ENCODE peak calls at places on chromosomes 7 and 10, in ten cellular contexts. One of them, this sample, is unnamed.

GRCh38 chr7:123051916-123052315 is 56.4 kb upstream of the TAS2R16 start:
- DNase-seq in Jurkat, Clone E6-1: no peak
- DNase-seq in Peyer's patch: no peak
- DNase-seq in CD8-positive, alpha-beta memory T cell: no peak
- DNase-seq in fibroblast of lung: peak
- DNase-seq in esophagus squamous epithelium: no peak
- DNase-seq in pancreas: no peak
- DNase-seq in A549: no peak
- DNase-seq in thoracic aorta: no peak
- DNase-seq in AG04449: no peak
- DNase-seq in this sample: no peak

GRCh38 chr10:133099571-133099970 is 11.8 kb downstream of the ADGRA1 start:
- DNase-seq in thoracic aorta: no peak
- DNase-seq in esophagus squamous epithelium: no peak
- DNase-seq in fibroblast of lung: no peak
- DNase-seq in CD8-positive, alpha-beta memory T cell: no peak
- DNase-seq in AG04449: no peak
- DNase-seq in Peyer's patch: no peak
- DNase-seq in A549: no peak
- DNase-seq in Jurkat, Clone E6-1: no peak
- DNase-seq in pancreas: no peak
- DNase-seq in this sample: no peak

GRCh38 chr10:59099536-59099935 is 76.9 kb upstream of the PHYHIPL start:
- DNase-seq in esophagus squamous epithelium: no peak
- DNase-seq in Peyer's patch: no peak
- DNase-seq in AG04449: no peak
- DNase-seq in thoracic aorta: no peak
- DNase-seq in pancreas: no peak
- DNase-seq in fibroblast of lung: no peak
- DNase-seq in Jurkat, Clone E6-1: no peak
- DNase-seq in A549: no peak
- DNase-seq in CD8-positive, alpha-beta memory T cell: no peak
- DNase-seq in this sample: no peak

GRCh38 chr10:77251297-77252013 is 386.2 kb downstream of the KCNMA1 start:
- DNase-seq in esophagus squamous epithelium: no peak
- DNase-seq in fibroblast of lung: peak
- DNase-seq in pancreas: no peak
- DNase-seq in CD8-positive, alpha-beta memory T cell: peak
- DNase-seq in A549: peak
- DNase-seq in Peyer's patch: no peak
- DNase-seq in Jurkat, Clone E6-1: no peak
- DNase-seq in thoracic aorta: no peak
- DNase-seq in AG04449: no peak
- DNase-seq in this sample: no peak

GRCh38 chr10:10782603-10783002 is 235.1 kb upstream of the CELF2 start:
- DNase-seq in thoracic aorta: no peak
- DNase-seq in pancreas: no peak
- DNase-seq in Jurkat, Clone E6-1: no peak
- DNase-seq in A549: no peak
- DNase-seq in fibroblast of lung: peak
- DNase-seq in CD8-positive, alpha-beta memory T cell: no peak
- DNase-seq in esophagus squamous epithelium: no peak
- DNase-seq in Peyer's patch: no peak
- DNase-seq in AG04449: no peak
- DNase-seq in this sample: no peak

GRCh38 chr10:100875484-100876166 is 37.1 kb upstream of the SLF2 start:
- DNase-seq in CD8-positive, alpha-beta memory T cell: no peak
- DNase-seq in pancreas: no peak
- DNase-seq in A549: no peak
- DNase-seq in Peyer's patch: no peak
- DNase-seq in esophagus squamous epithelium: no peak
- DNase-seq in thoracic aorta: no peak
- DNase-seq in Jurkat, Clone E6-1: no peak
- DNase-seq in fibroblast of lung: no peak
- DNase-seq in AG04449: no peak
- DNase-seq in this sample: no peak

GRCh38 chr7:2792240-2792639 is 51.9 kb downstream of the GNA12 start:
- DNase-seq in thoracic aorta: no peak
- DNase-seq in CD8-positive, alpha-beta memory T cell: no peak
- DNase-seq in A549: no peak
- DNase-seq in Peyer's patch: no peak
- DNase-seq in Jurkat, Clone E6-1: no peak
- DNase-seq in esophagus squamous epithelium: no peak
- DNase-seq in AG04449: no peak
- DNase-seq in fibroblast of lung: no peak
- DNase-seq in pancreas: no peak
- DNase-seq in this sample: no peak

GRCh38 chr7:1140481-1141104 is 19.4 kb downstream of the ZFAND2A start:
- DNase-seq in esophagus squamous epithelium: no peak
- DNase-seq in fibroblast of lung: no peak
- DNase-seq in pancreas: peak
- DNase-seq in Jurkat, Clone E6-1: no peak
- DNase-seq in CD8-positive, alpha-beta memory T cell: no peak
- DNase-seq in Peyer's patch: no peak
- DNase-seq in AG04449: no peak
- DNase-seq in A549: no peak
- DNase-seq in thoracic aorta: no peak
- DNase-seq in this sample: no peak

GRCh38 chr7:2158331-2159175 is 74.2 kb downstream of the MAD1L1 start:
- DNase-seq in AG04449: no peak
- DNase-seq in thoracic aorta: no peak
- DNase-seq in Jurkat, Clone E6-1: no peak
- DNase-seq in fibroblast of lung: no peak
- DNase-seq in pancreas: no peak
- DNase-seq in CD8-positive, alpha-beta memory T cell: no peak
- DNase-seq in A549: no peak
- DNase-seq in esophagus squamous epithelium: no peak
- DNase-seq in Peyer's patch: peak
- DNase-seq in this sample: no peak

GRCh38 chr10:17649836-17650235 is 5.9 kb downstream of the STAM start:
- DNase-seq in A549: no peak
- DNase-seq in Jurkat, Clone E6-1: no peak
- DNase-seq in AG04449: no peak
- DNase-seq in esophagus squamous epithelium: no peak
- DNase-seq in thoracic aorta: no peak
- DNase-seq in fibroblast of lung: peak
- DNase-seq in pancreas: no peak
- DNase-seq in CD8-positive, alpha-beta memory T cell: no peak
- DNase-seq in Peyer's patch: no peak
- DNase-seq in this sample: no peak

GRCh38 chr10:62844280-62845011 is 28.3 kb upstream of the EGR2 start:
- DNase-seq in esophagus squamous epithelium: no peak
- DNase-seq in fibroblast of lung: peak
- DNase-seq in A549: no peak
- DNase-seq in Peyer's patch: no peak
- DNase-seq in CD8-positive, alpha-beta memory T cell: no peak
- DNase-seq in AG04449: no peak
- DNase-seq in Jurkat, Clone E6-1: no peak
- DNase-seq in pancreas: no peak
- DNase-seq in thoracic aorta: no peak
- DNase-seq in this sample: no peak

GRCh38 chr7:5500056-5500776 is 76.6 kb upstream of the TNRC18 start:
- DNase-seq in CD8-positive, alpha-beta memory T cell: no peak
- DNase-seq in A549: no peak
- DNase-seq in fibroblast of lung: peak
- DNase-seq in esophagus squamous epithelium: no peak
- DNase-seq in AG04449: no peak
- DNase-seq in pancreas: no peak
- DNase-seq in Jurkat, Clone E6-1: no peak
- DNase-seq in thoracic aorta: no peak
- DNase-seq in Peyer's patch: no peak
- DNase-seq in this sample: no peak

GRCh38 chr10:126175586-126176258 is 212.6 kb downstream of the ADAM12 start:
- DNase-seq in CD8-positive, alpha-beta memory T cell: no peak
- DNase-seq in Peyer's patch: no peak
- DNase-seq in Jurkat, Clone E6-1: no peak
- DNase-seq in fibroblast of lung: no peak
- DNase-seq in thoracic aorta: no peak
- DNase-seq in esophagus squamous epithelium: no peak
- DNase-seq in pancreas: no peak
- DNase-seq in AG04449: no peak
- DNase-seq in A549: no peak
- DNase-seq in this sample: no peak

GRCh38 chr10:107442035-107442505 is 277.6 kb upstream of the SORCS1 start:
- DNase-seq in Peyer's patch: no peak
- DNase-seq in CD8-positive, alpha-beta memory T cell: no peak
- DNase-seq in esophagus squamous epithelium: no peak
- DNase-seq in thoracic aorta: no peak
- DNase-seq in fibroblast of lung: peak
- DNase-seq in A549: no peak
- DNase-seq in pancreas: no peak
- DNase-seq in AG04449: peak
- DNase-seq in Jurkat, Clone E6-1: no peak
- DNase-seq in this sample: peak

GRCh38 chr7:116354171-116354545 is 143.8 kb downstream of the TES start:
- DNase-seq in esophagus squamous epithelium: no peak
- DNase-seq in A549: peak
- DNase-seq in AG04449: no peak
- DNase-seq in thoracic aorta: no peak
- DNase-seq in CD8-positive, alpha-beta memory T cell: no peak
- DNase-seq in Peyer's patch: peak
- DNase-seq in fibroblast of lung: peak
- DNase-seq in pancreas: no peak
- DNase-seq in Jurkat, Clone E6-1: no peak
- DNase-seq in this sample: no peak
- H3K4me3 ChIP-seq in esophagus squamous epithelium: no peak
- H3K4me3 ChIP-seq in A549: no peak
- H3K4me3 ChIP-seq in AG04449: no peak
- H3K4me3 ChIP-seq in thoracic aorta: peak
- H3K4me3 ChIP-seq in CD8-positive, alpha-beta memory T cell: no peak
- H3K4me3 ChIP-seq in Peyer's patch: no peak
- H3K4me3 ChIP-seq in fibroblast of lung: no peak
- H3K4me3 ChIP-seq in pancreas: no peak
- H3K4me3 ChIP-seq in Jurkat, Clone E6-1: no peak
- H3K4me3 ChIP-seq in this sample: no peak

GRCh38 chr10:29737209-29737565 is 102.4 kb upstream of the SVIL start:
- DNase-seq in thoracic aorta: no peak
- DNase-seq in CD8-positive, alpha-beta memory T cell: no peak
- DNase-seq in Jurkat, Clone E6-1: no peak
- DNase-seq in AG04449: no peak
- DNase-seq in Peyer's patch: no peak
- DNase-seq in A549: no peak
- DNase-seq in fibroblast of lung: no peak
- DNase-seq in pancreas: no peak
- DNase-seq in esophagus squamous epithelium: no peak
- DNase-seq in this sample: no peak
- H3K4me3 ChIP-seq in thoracic aorta: peak
- H3K4me3 ChIP-seq in CD8-positive, alpha-beta memory T cell: no peak
- H3K4me3 ChIP-seq in Jurkat, Clone E6-1: no peak
- H3K4me3 ChIP-seq in AG04449: peak
- H3K4me3 ChIP-seq in Peyer's patch: peak
- H3K4me3 ChIP-seq in A549: peak
- H3K4me3 ChIP-seq in fibroblast of lung: peak
- H3K4me3 ChIP-seq in pancreas: no peak
- H3K4me3 ChIP-seq in esophagus squamous epithelium: peak
- H3K4me3 ChIP-seq in this sample: peak

GRCh38 chr7:55345292-55345691 is 19.8 kb upstream of the LANCL2 start:
- DNase-seq in A549: no peak
- DNase-seq in thoracic aorta: no peak
- DNase-seq in pancreas: no peak
- DNase-seq in CD8-positive, alpha-beta memory T cell: no peak
- DNase-seq in Jurkat, Clone E6-1: no peak
- DNase-seq in AG04449: no peak
- DNase-seq in Peyer's patch: no peak
- DNase-seq in esophagus squamous epithelium: no peak
- DNase-seq in fibroblast of lung: no peak
- DNase-seq in this sample: no peak

GRCh38 chr7:55349126-55349525 is 16.0 kb upstream of the LANCL2 start:
- DNase-seq in CD8-positive, alpha-beta memory T cell: no peak
- DNase-seq in esophagus squamous epithelium: no peak
- DNase-seq in A549: no peak
- DNase-seq in Jurkat, Clone E6-1: no peak
- DNase-seq in Peyer's patch: no peak
- DNase-seq in thoracic aorta: no peak
- DNase-seq in AG04449: no peak
- DNase-seq in pancreas: no peak
- DNase-seq in fibroblast of lung: no peak
- DNase-seq in this sample: no peak

GRCh38 chr7:55351263-55351662 is 13.9 kb upstream of the LANCL2 start:
- DNase-seq in CD8-positive, alpha-beta memory T cell: no peak
- DNase-seq in pancreas: no peak
- DNase-seq in Peyer's patch: no peak
- DNase-seq in fibroblast of lung: no peak
- DNase-seq in Jurkat, Clone E6-1: no peak
- DNase-seq in thoracic aorta: no peak
- DNase-seq in A549: no peak
- DNase-seq in AG04449: no peak
- DNase-seq in esophagus squamous epithelium: no peak
- DNase-seq in this sample: no peak

GRCh38 chr7:55350281-55350680 is 14.9 kb upstream of the LANCL2 start:
- DNase-seq in Peyer's patch: no peak
- DNase-seq in fibroblast of lung: no peak
- DNase-seq in thoracic aorta: no peak
- DNase-seq in esophagus squamous epithelium: no peak
- DNase-seq in pancreas: no peak
- DNase-seq in CD8-positive, alpha-beta memory T cell: no peak
- DNase-seq in Jurkat, Clone E6-1: no peak
- DNase-seq in A549: no peak
- DNase-seq in AG04449: no peak
- DNase-seq in this sample: no peak

DNA sequence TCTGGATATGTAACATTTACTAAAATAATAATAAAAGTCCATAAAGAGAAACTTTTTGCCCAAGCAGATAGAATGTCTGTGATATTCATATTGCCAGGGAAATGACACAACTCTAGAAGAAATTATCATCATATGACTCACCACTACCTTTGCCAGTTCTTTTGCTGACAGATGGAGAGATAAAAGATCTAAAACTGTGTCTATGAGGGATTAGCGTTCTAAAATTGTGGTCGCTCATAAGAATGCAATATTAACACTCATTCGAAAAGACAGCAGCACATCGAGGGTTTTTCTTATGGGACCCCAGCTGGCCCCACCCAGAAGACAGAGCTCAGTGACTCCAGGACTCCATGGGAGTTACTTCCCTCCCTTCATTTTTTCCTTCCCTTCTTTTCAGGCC is 16.6 kb upstream of the LANCL2 start:
- DNase-seq in Jurkat, Clone E6-1: peak
- DNase-seq in pancreas: no peak
- DNase-seq in fibroblast of lung: peak
- DNase-seq in A549: no peak
- DNase-seq in thoracic aorta: no peak
- DNase-seq in AG04449: no peak
- DNase-seq in Peyer's patch: no peak
- DNase-seq in CD8-positive, alpha-beta memory T cell: no peak
- DNase-seq in esophagus squamous epithelium: no peak
- DNase-seq in this sample: no peak
- H3K4me3 ChIP-seq in Jurkat, Clone E6-1: no peak
- H3K4me3 ChIP-seq in pancreas: no peak
- H3K4me3 ChIP-seq in fibroblast of lung: no peak
- H3K4me3 ChIP-seq in A549: no peak
- H3K4me3 ChIP-seq in thoracic aorta: no peak
- H3K4me3 ChIP-seq in AG04449: no peak
- H3K4me3 ChIP-seq in Peyer's patch: no peak
- H3K4me3 ChIP-seq in CD8-positive, alpha-beta memory T cell: no peak
- H3K4me3 ChIP-seq in esophagus squamous epithelium: no peak
- H3K4me3 ChIP-seq in this sample: no peak

DNA sequence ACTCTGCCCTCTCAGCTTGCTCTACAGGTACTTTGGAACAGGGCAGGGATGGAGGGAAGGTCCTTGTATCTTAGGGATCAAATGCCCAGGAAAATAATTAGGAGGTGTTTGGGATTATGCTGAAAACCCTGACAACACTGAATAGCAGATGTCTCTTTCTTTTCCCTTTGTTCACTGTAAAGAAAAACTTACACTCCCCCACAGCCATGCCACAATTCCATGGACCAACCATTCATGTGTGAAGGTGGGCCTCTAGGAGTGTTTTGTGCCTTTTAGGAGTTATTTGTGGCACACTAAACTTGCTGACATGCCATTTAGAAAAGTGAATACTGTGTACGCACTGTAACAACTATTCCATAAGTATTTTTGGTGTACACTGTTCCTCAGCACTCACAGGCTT is 108.1 kb downstream of the SNX10 start:
- DNase-seq in pancreas: no peak
- DNase-seq in thoracic aorta: no peak
- DNase-seq in CD8-positive, alpha-beta memory T cell: no peak
- DNase-seq in A549: no peak
- DNase-seq in Peyer's patch: no peak
- DNase-seq in fibroblast of lung: no peak
- DNase-seq in esophagus squamous epithelium: no peak
- DNase-seq in AG04449: no peak
- DNase-seq in Jurkat, Clone E6-1: no peak
- DNase-seq in this sample: no peak
- H3K4me3 ChIP-seq in pancreas: no peak
- H3K4me3 ChIP-seq in thoracic aorta: no peak
- H3K4me3 ChIP-seq in CD8-positive, alpha-beta memory T cell: no peak
- H3K4me3 ChIP-seq in A549: no peak
- H3K4me3 ChIP-seq in Peyer's patch: no peak
- H3K4me3 ChIP-seq in fibroblast of lung: no peak
- H3K4me3 ChIP-seq in esophagus squamous epithelium: no peak
- H3K4me3 ChIP-seq in AG04449: no peak
- H3K4me3 ChIP-seq in Jurkat, Clone E6-1: no peak
- H3K4me3 ChIP-seq in this sample: peak